ENCODE peak calls at places on chromosomes 5 and 9, in seven cellular contexts. W is DMS153; M is NCI-H1105 treated with DMSO at 0.1 percent for 48 hours; T is NCI-H460; H is RCC 7860; O is kidney tubule cell; G is activated naive CD4-positive, alpha-beta T cell. V is an unnamed sample.
A peak's percentile ranks its signal among the peaks of the same experiment; 100 is the strongest.

GRCh38 chr5:76604838-76605237 is 18.4 kb downstream of the F2RL2 start:
- DNase-seq in T (no peak), M (no peak), O (peak; percentile 21), W (no peak), H (no peak), G (no peak), V (no peak)

GRCh38 chr9:74858753-74859414 is 28.8 kb downstream of the TRPM6 start:
- DNase-seq in W (no peak), G (no peak), T (peak; percentile 16), H (no peak), M (no peak), O (no peak), V (no peak)

GRCh38 chr9:120876842-120877240 is at the start of gene PHF19:
- DNase-seq in G (no peak), O (peak; percentile 42), W (no peak), H (no peak), M (peak; percentile 27), T (peak; percentile 37), V (no peak)

GRCh38 chr9:118318770-118319443 is 614.7 kb downstream of the TLR4 start:
- DNase-seq in H (peak; percentile 83), M (peak; percentile 73), T (no peak), O (peak; percentile 84), G (no peak), W (no peak), V (no peak)

GRCh38 chr5:124371121-124371706 is 375.2 kb downstream of the ZNF608 start:
- DNase-seq in W (no peak), H (no peak), O (no peak), G (no peak), M (no peak), T (no peak), V (no peak)

GRCh38 chr5:146890733-146891440 is 12.3 kb upstream of the PPP2R2B start:
- DNase-seq in G (no peak), H (no peak), O (peak; percentile 54), T (no peak), M (no peak), W (no peak), V (no peak)

GRCh38 chr9:125521462-125522327 is 185.3 kb downstream of the MAPKAP1 start:
- DNase-seq in T (no peak), G (no peak), H (peak; percentile 97), W (no peak), O (peak; percentile 96), M (no peak), V (no peak)

GRCh38 chr5:36685631-36686147 is 79.3 kb downstream of the SLC1A3 start:
- DNase-seq in G (no peak), M (no peak), W (no peak), H (no peak), T (no peak), O (no peak), V (no peak)

GRCh38 chr9:124267271-124267807 is 9.6 kb downstream of the NEK6 start:
- DNase-seq in H (peak; percentile 97), M (no peak), W (peak; percentile 87), G (no peak), O (peak; percentile 93), T (no peak), V (peak; percentile 86)

GRCh38 chr5:5828619-5829018 is 406.1 kb downstream of the ICE1 start:
- DNase-seq in O (no peak), T (no peak), G (no peak), M (no peak), W (no peak), H (no peak), V (no peak)

GRCh38 chr5:35003018-35003957 is 44.5 kb downstream of the AGXT2 start:
- DNase-seq in O (peak; percentile 60), T (peak; percentile 74), G (peak; percentile 13), H (peak; percentile 59), M (peak; percentile 58), W (peak; percentile 55), V (no peak)

GRCh38 chr5:6713274-6714181 is at the start of gene TENT4A:
- DNase-seq in G (no peak), M (no peak), T (no peak), W (no peak), O (peak; percentile 44), H (no peak), V (peak; percentile 21)

GRCh38 chr5:177300236-177300880 is 3.2 kb downstream of the RAB24 start:
- DNase-seq in G (no peak), W (no peak), M (no peak), H (peak; percentile 41), T (no peak), O (peak; percentile 77), V (no peak)

GRCh38 chr5:177399903-177400868 is at the start of gene PFN3:
- DNase-seq in T (no peak), H (no peak), M (no peak), G (no peak), O (no peak), W (no peak), V (no peak)

GRCh38 chr9:127045148-127045547 is 77.3 kb downstream of the ANGPTL2 start:
- DNase-seq in O (no peak), H (no peak), G (no peak), W (no peak), T (no peak), M (no peak), V (no peak)

GRCh38 chr9:112925058-112925641 is 34.5 kb upstream of the SLC46A2 start:
- DNase-seq in G (no peak), M (peak; percentile 43), H (peak; percentile 21), W (peak; percentile 31), O (peak; percentile 35), T (peak; percentile 29), V (no peak)

GRCh38 chr5:95148453-95148852 is 136.4 kb downstream of the MCTP1 start:
- DNase-seq in H (no peak), T (no peak), O (no peak), M (no peak), W (no peak), G (no peak), V (no peak)

GRCh38 chr5:13866792-13867191 is 77.7 kb downstream of the DNAH5 start:
- DNase-seq in G (no peak), O (peak; percentile 46), T (peak; percentile 58), M (no peak), H (no peak), W (no peak), V (no peak)

GRCh38 chr9:107269254-107269653 is 13.8 kb upstream of the RAD23B start:
- DNase-seq in T (no peak), O (no peak), M (no peak), G (no peak), H (no peak), W (no peak), V (no peak)

GRCh38 chr9:93586290-93587057 is 10.1 kb downstream of the PHF2 start:
- DNase-seq in O (peak; percentile 89), M (no peak), T (no peak), G (no peak), H (no peak), W (no peak), V (no peak)

GRCh38 chr9:37471942-37472679 is 6.9 kb upstream of the ZBTB5 start:
- DNase-seq in M (no peak), W (no peak), G (no peak), T (peak; percentile 83), H (peak; percentile 98), O (peak; percentile 99), V (no peak)

GRCh38 chr5:61327761-61328753 is 4.0 kb upstream of the ZSWIM6 start:
- DNase-seq in G (no peak), W (no peak), O (peak; percentile 82), T (peak; percentile 88), H (peak; percentile 74), M (no peak), V (no peak)

GRCh38 chr5:168529361-168530234 is 493 bp downstream of the FBLL1 start:
- DNase-seq in O (no peak), M (peak; percentile 0), T (no peak), H (no peak), W (no peak), G (no peak), V (no peak)

GRCh38 chr5:142000709-142001484 is 11.9 kb downstream of the GNPDA1 start:
- DNase-seq in W (no peak), T (no peak), M (peak; percentile 3), O (no peak), H (no peak), G (no peak), V (no peak)

GRCh38 chr9:102840356-102840755 is 154.8 kb upstream of the CYLC2 start:
- DNase-seq in H (no peak), T (no peak), G (no peak), O (no peak), W (no peak), M (no peak), V (no peak)

GRCh38 chr5:65482280-65482726 is 583 bp upstream of the ADAMTS6 start:
- DNase-seq in H (no peak), T (no peak), G (no peak), W (no peak), O (peak; percentile 39), M (no peak), V (no peak)

GRCh38 chr5:60161340-60161934 is 267.9 kb upstream of the PDE4D start:
- DNase-seq in T (no peak), M (peak; percentile 20), W (no peak), O (peak; percentile 37), H (no peak), G (no peak), V (no peak)

GRCh38 chr9:23752859-23753258 is 73.2 kb downstream of the ELAVL2 start:
- DNase-seq in O (no peak), W (no peak), T (no peak), G (no peak), M (no peak), H (no peak), V (no peak)

GRCh38 chr5:130231786-130232185 is 327.5 kb downstream of the CHSY3 start:
- DNase-seq in T (no peak), W (no peak), O (no peak), H (no peak), G (no peak), M (no peak), V (no peak)

GRCh38 chr9:135864447-135865049 is 42.8 kb downstream of the CAMSAP1 start:
- DNase-seq in M (peak; percentile 21), G (peak; percentile 48), T (peak; percentile 41), H (no peak), O (peak; percentile 48), W (no peak), V (peak; percentile 64)

GRCh38 chr5:142857405-142857804 is 87.2 kb downstream of the ARHGAP26 start:
- DNase-seq in O (peak; percentile 90), G (no peak), M (no peak), H (peak; percentile 54), W (peak; percentile 27), T (no peak), V (no peak)

GRCh38 chr5:103804714-103805113 is 242.1 kb upstream of the NUDT12 start:
- DNase-seq in G (no peak), T (no peak), M (no peak), O (no peak), H (no peak), W (no peak), V (no peak)

GRCh38 chr5:55226934-55227737 is at the start of gene MCIDAS:
- DNase-seq in M (peak; percentile 28), G (no peak), T (peak; percentile 74), O (peak; percentile 70), W (peak; percentile 19), H (peak; percentile 12), V (no peak)

V was measured in breast epithelium.